ENCODE peak calls at places on chromosome 7, in five cellular contexts. I is mesendoderm, Z is neuronal stem cell, X is H1, F is mesenchymal stem cell. B is an unnamed sample.

GRCh38 chr7:44634187-44634838 is 27.9 kb downstream of the OGDH start:
- DNase-seq in I (no peak), Z (no peak), X (no peak), F (no peak), B (peak; percentile 25)

GRCh38 chr7:141369422-141369821 is 181.8 kb upstream of the AGK start:
- DNase-seq in I (no peak), Z (no peak), X (no peak), F (no peak), B (no peak)

GRCh38 chr7:54773472-54774399 is 14.7 kb upstream of the SEC61G start:
- DNase-seq in I (peak; percentile 92), Z (peak; percentile 65), X (peak; percentile 91), F (peak; percentile 84), B (peak; percentile 84)

GRCh38 chr7:51633006-51633405 is 316.4 kb upstream of the COBL start:
- DNase-seq in I (no peak), Z (no peak), X (no peak), F (no peak), B (no peak)

GRCh38 chr7:137885623-137886022 is 38.8 kb upstream of the DGKI start:
- DNase-seq in I (no peak), Z (no peak), X (peak; percentile 29), F (no peak), B (no peak)

GRCh38 chr7:127995157-127995865 is 35.9 kb downstream of the LRRC4 start:
- DNase-seq in I (no peak), Z (no peak), X (no peak), F (peak; percentile 50), B (peak; percentile 72)

GRCh38 chr7:42614636-42615035 is 297.2 kb downstream of the C7orf25 start:
- DNase-seq in I (no peak), Z (no peak), X (no peak), F (no peak), B (no peak)

GRCh38 chr7:36116347-36117200 is 36.5 kb upstream of the EEPD1 start:
- DNase-seq in I (no peak), Z (no peak), X (no peak), F (no peak), B (no peak)

GRCh38 chr7:130852867-130853266 is 118.9 kb upstream of the KLF14 start:
- DNase-seq in I (no peak), Z (no peak), X (no peak), F (no peak), B (no peak)

GRCh38 chr7:154699421-154699820 is 303.5 kb downstream of the PAXIP1 start:
- DNase-seq in I (peak; percentile 31), Z (no peak), X (no peak), F (no peak), B (no peak)

GRCh38 chr7:14751461-14751860 is 151.1 kb downstream of the DGKB start:
- DNase-seq in I (no peak), Z (no peak), X (no peak), F (no peak), B (no peak)

GRCh38 chr7:94449151-94449725 is 54.5 kb downstream of the COL1A2 start:
- DNase-seq in I (peak; percentile 65), Z (no peak), X (no peak), F (peak; percentile 52), B (peak; percentile 55)

GRCh38 chr7:120550494-120551048 is 277.6 kb downstream of the KCND2 start:
- DNase-seq in I (peak; percentile 42), Z (no peak), X (no peak), F (peak; percentile 68), B (no peak)

GRCh38 chr7:114087674-114088539 is 169.1 kb upstream of the PPP1R3A start:
- DNase-seq in I (peak; percentile 67), Z (peak; percentile 5), X (peak; percentile 63), F (no peak), B (no peak)

GRCh38 chr7:7867835-7868234 is 100.8 kb upstream of the GLCCI1 start:
- DNase-seq in I (peak; percentile 5), Z (no peak), X (no peak), F (no peak), B (no peak)

GRCh38 chr7:91088156-91088555 is 176.1 kb upstream of the FZD1 start:
- DNase-seq in I (no peak), Z (no peak), X (no peak), F (no peak), B (no peak)

GRCh38 chr7:28018446-28018845 is 162.1 kb downstream of the JAZF1 start:
- DNase-seq in I (no peak), Z (no peak), X (no peak), F (no peak), B (peak; percentile 70)

GRCh38 chr7:112143567-112143966 is 62.6 kb downstream of the DOCK4 start:
- DNase-seq in I (no peak), Z (no peak), X (no peak), F (peak; percentile 57), B (peak; percentile 94)

GRCh38 chr7:117110480-117111315 is 157.4 kb downstream of the ST7 start:
- DNase-seq in I (no peak), Z (no peak), X (no peak), F (peak; percentile 65), B (no peak)

GRCh38 chr7:91953618-91954017 is 13.0 kb downstream of the AKAP9 start:
- DNase-seq in I (peak; percentile 13), Z (no peak), X (no peak), F (peak; percentile 22), B (peak; percentile 36)

GRCh38 chr7:100602889-100603696 is 930 bp downstream of the PCOLCE start:
- DNase-seq in I (peak; percentile 90), Z (no peak), X (peak; percentile 76), F (peak; percentile 72), B (peak; percentile 82)

GRCh38 chr7:55127622-55128081 is 108.8 kb downstream of the EGFR start:
- DNase-seq in I (no peak), Z (no peak), X (no peak), F (peak; percentile 56), B (peak; percentile 85)

GRCh38 chr7:120996333-120996982 is 7.9 kb downstream of the CPED1 start:
- DNase-seq in I (no peak), Z (no peak), X (no peak), F (peak; percentile 91), B (peak; percentile 91)

GRCh38 chr7:100897111-100897608 is 1.5 kb upstream of the ACHE start:
- DNase-seq in I (peak; percentile 49), Z (no peak), X (peak; percentile 78), F (no peak), B (no peak)

GRCh38 chr7:74525881-74526280 is 72.2 kb downstream of the GTF2IRD1 start:
- DNase-seq in I (peak; percentile 69), Z (no peak), X (peak; percentile 78), F (no peak), B (no peak)

GRCh38 chr7:102193806-102194205 is 92.9 kb upstream of the SH2B2 start:
- DNase-seq in I (no peak), Z (no peak), X (no peak), F (peak; percentile 50), B (peak; percentile 45)

GRCh38 chr7:50552921-50553320 is 12.3 kb downstream of the DDC start:
- DNase-seq in I (peak; percentile 43), Z (peak; percentile 49), X (no peak), F (peak; percentile 48), B (peak; percentile 55)

GRCh38 chr7:135510603-135511183 is 791 bp upstream of the CNOT4 start:
- DNase-seq in I (no peak), Z (no peak), X (no peak), F (peak; percentile 40), B (peak; percentile 41)

GRCh38 chr7:45187089-45187945 is 29.7 kb downstream of the RAMP3 start:
- DNase-seq in I (peak; percentile 8), Z (no peak), X (no peak), F (no peak), B (no peak)

GRCh38 chr7:35975851-35976454 is 175.1 kb downstream of the SEPTIN7 start:
- DNase-seq in I (peak; percentile 81), Z (peak; percentile 66), X (no peak), F (peak; percentile 77), B (peak; percentile 77)

GRCh38 chr7:30787476-30787875 is 16.3 kb downstream of the MINDY4 start:
- DNase-seq in I (no peak), Z (no peak), X (no peak), F (no peak), B (no peak)

GRCh38 chr7:79084423-79084822 is 369.0 kb downstream of the MAGI2 start:
- DNase-seq in I (no peak), Z (no peak), X (no peak), F (peak; percentile 18), B (peak; percentile 33)

GRCh38 chr7:139680676-139681462 is 96.9 kb downstream of the HIPK2 start:
- DNase-seq in I (peak; percentile 11), Z (no peak), X (no peak), F (peak; percentile 100), B (peak; percentile 99)

DNA sequence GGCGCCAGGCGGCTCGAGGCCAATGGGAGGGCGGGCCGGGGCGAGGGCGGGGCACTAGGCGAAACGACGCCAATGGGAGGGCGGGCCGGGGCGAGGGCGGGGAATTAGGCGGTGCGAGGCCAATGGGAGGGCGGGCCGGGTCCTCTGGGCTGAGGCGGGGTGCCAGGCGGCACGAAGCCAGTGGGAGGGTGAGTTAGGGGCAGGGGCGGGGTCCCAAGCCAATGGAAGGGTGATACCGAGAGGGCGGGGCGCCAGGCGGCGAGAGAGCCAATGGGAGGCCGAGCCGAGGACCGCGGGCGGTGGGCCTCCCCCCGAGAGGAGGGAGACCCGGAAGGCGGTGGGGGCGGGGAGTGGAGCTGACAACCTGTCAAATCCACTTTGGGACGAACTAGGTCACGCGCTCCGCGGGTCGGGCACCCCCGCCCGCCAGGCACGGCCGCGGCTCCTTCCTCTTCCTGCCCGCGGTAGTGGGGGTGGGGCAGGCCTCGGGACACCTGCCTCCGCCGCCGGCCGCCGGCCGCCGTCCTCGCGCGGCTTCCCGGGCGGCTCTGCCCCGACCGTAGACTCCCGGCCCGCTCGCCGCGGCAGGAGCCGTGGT is 28.0 kb upstream of the KMT2C start:
- DNase-seq in I (peak; percentile 99), Z (peak; percentile 99), X (peak; percentile 98), F (peak; percentile 99), B (peak; percentile 98)
- H4K8ac ChIP-seq in I (peak overlapping the region; percentile 30), Z (no peak overlapping the region), X (peak overlapping the region; percentile 51), F (peak overlapping the region; percentile 89), B (peak overlapping the region; percentile 25)

GRCh38 chr7:97021443-97022261 is 3.0 kb downstream of the DLX5 start:
- DNase-seq in I (peak; percentile 84), Z (peak; percentile 62), X (peak; percentile 75), F (no peak), B (no peak)
- H3K4ac ChIP-seq in I (no peak overlapping the region), Z (no peak overlapping the region), X (no peak overlapping the region), F (no peak overlapping the region), B (no peak overlapping the region)

DNA sequence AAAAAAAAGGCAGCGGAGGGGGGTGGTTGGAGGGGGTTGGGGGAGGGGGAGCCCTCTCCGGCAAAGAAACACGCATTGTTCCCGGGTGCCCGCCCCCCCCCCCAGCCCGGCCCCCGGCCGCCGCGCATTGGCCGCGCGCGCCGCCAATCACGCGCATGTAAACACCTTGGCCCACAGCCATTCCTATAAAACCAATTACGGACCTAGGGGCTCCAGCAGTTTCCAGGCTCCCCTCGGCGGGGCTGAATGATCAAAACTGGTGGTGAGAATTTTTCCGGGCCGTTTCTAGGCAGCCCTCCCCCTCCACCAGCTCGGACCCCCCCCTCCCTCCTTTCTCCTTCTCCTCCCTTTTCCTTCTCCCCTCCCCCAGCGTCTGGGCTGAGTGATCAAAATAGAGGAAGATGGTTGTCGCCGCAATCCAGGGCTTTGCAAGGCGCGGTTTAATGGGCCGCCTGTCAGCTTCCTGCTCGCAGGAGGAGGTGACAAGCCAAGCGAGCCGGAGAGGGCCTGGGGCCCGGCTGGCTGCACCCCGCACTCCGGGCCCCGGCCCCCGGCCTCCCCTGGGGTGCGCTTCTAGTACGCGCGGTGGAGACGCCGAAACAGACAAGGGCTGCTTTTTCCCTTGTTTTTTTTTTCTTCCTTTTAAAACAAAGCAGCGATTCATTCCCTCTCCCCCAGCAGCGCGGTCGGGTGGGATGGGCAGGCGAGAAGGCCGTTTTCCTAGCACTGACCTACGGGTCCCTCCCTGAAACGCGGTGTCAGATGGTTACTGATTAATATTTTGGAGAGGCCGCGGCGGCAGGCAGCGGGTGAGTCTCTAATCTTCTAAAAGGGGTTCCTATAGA is 432 bp upstream of the TNRC18 start:
- DNase-seq in I (peak; percentile 100), Z (peak; percentile 99), X (peak; percentile 90), F (peak; percentile 99), B (peak; percentile 99)
- H4K8ac ChIP-seq in I (peak overlapping the region; percentile 90), Z (no peak overlapping the region), X (peak overlapping the region; percentile 20), F (peak overlapping the region; percentile 35), B (peak overlapping the region; percentile 95)

GRCh38 chr7:5383314-5384098 is 40.1 kb downstream of the TNRC18 start:
- DNase-seq in I (no peak), Z (no peak), X (no peak), F (no peak), B (no peak)
- H3K4ac ChIP-seq in I (no peak overlapping the region), Z (no peak overlapping the region), X (no peak overlapping the region), F (no peak overlapping the region), B (no peak overlapping the region)